ENCODE peak calls at places on chromosomes 7 and 10, in four cellular contexts. One of them, this sample, is unnamed.

GRCh38 chr10:67665491-67665890 is 30.5 kb downstream of the CTNNA3 start:
- DNase-seq in PC-9: no peak
- DNase-seq in tibial nerve: no peak
- DNase-seq in ovary: no peak
- DNase-seq in this sample: no peak

GRCh38 chr10:132272061-132272766 is 35.5 kb downstream of the STK32C start:
- DNase-seq in PC-9: no peak
- DNase-seq in tibial nerve: no peak
- DNase-seq in ovary: peak
- DNase-seq in this sample: no peak

GRCh38 chr10:69272620-69273019 is 5.7 kb upstream of the HK1 start:
- DNase-seq in PC-9: no peak
- DNase-seq in tibial nerve: no peak
- DNase-seq in ovary: no peak
- DNase-seq in this sample: no peak

GRCh38 chr7:88795553-88795952 is at the start of gene TEX47:
- DNase-seq in PC-9: no peak
- DNase-seq in tibial nerve: no peak
- DNase-seq in ovary: no peak
- DNase-seq in this sample: no peak

GRCh38 chr7:20892776-20893175 is 106.1 kb upstream of the SP8 start:
- DNase-seq in PC-9: no peak
- DNase-seq in tibial nerve: no peak
- DNase-seq in ovary: no peak
- DNase-seq in this sample: no peak

GRCh38 chr10:15630353-15630752 is 89.4 kb downstream of the ITGA8 start:
- DNase-seq in PC-9: no peak
- DNase-seq in tibial nerve: no peak
- DNase-seq in ovary: no peak
- DNase-seq in this sample: no peak

GRCh38 chr10:74760042-74760979 is 66.1 kb upstream of the KAT6B start:
- DNase-seq in PC-9: no peak
- DNase-seq in tibial nerve: no peak
- DNase-seq in ovary: no peak
- DNase-seq in this sample: no peak

GRCh38 chr10:69733791-69734261 is 67.9 kb upstream of the COL13A1 start:
- DNase-seq in PC-9: no peak
- DNase-seq in tibial nerve: no peak
- DNase-seq in ovary: no peak
- DNase-seq in this sample: no peak

GRCh38 chr7:30927040-30927439 is 15.4 kb downstream of the AQP1 start:
- DNase-seq in PC-9: no peak
- DNase-seq in tibial nerve: no peak
- DNase-seq in ovary: no peak
- DNase-seq in this sample: peak

GRCh38 chr10:49310460-49310859 is 11.5 kb downstream of the C10orf71 start:
- DNase-seq in PC-9: no peak
- DNase-seq in tibial nerve: no peak
- DNase-seq in ovary: no peak
- DNase-seq in this sample: no peak

GRCh38 chr10:67837519-67838314 is at the start of gene DNAJC12:
- DNase-seq in PC-9: no peak
- DNase-seq in tibial nerve: no peak
- DNase-seq in ovary: no peak
- DNase-seq in this sample: peak

GRCh38 chr7:484365-485101 is 35.1 kb downstream of the PDGFA start:
- DNase-seq in PC-9: no peak
- DNase-seq in tibial nerve: no peak
- DNase-seq in ovary: no peak
- DNase-seq in this sample: no peak

GRCh38 chr7:1019255-1019785 is 25.0 kb upstream of the GPR146 start:
- DNase-seq in PC-9: no peak
- DNase-seq in tibial nerve: no peak
- DNase-seq in ovary: no peak
- DNase-seq in this sample: no peak

GRCh38 chr7:46844486-46844885 is 737.4 kb downstream of the TNS3 start:
- DNase-seq in PC-9: no peak
- DNase-seq in tibial nerve: no peak
- DNase-seq in ovary: no peak
- DNase-seq in this sample: no peak

GRCh38 chr7:43083091-43083490 is 29.4 kb upstream of the HECW1 start:
- DNase-seq in PC-9: no peak
- DNase-seq in tibial nerve: no peak
- DNase-seq in ovary: no peak
- DNase-seq in this sample: no peak

GRCh38 chr10:44049301-44050015 is 335.4 kb downstream of the CXCL12 start:
- DNase-seq in PC-9: no peak
- DNase-seq in tibial nerve: no peak
- DNase-seq in ovary: no peak
- DNase-seq in this sample: no peak

GRCh38 chr7:119974972-119975371 is 298.0 kb upstream of the KCND2 start:
- DNase-seq in PC-9: no peak
- DNase-seq in tibial nerve: no peak
- DNase-seq in ovary: no peak
- DNase-seq in this sample: no peak

GRCh38 chr7:103929808-103930415 is 59.5 kb downstream of the RELN start:
- DNase-seq in PC-9: no peak
- DNase-seq in tibial nerve: no peak
- DNase-seq in ovary: no peak
- DNase-seq in this sample: no peak

GRCh38 chr7:78194609-78195008 is 396.0 kb downstream of the PHTF2 start:
- DNase-seq in PC-9: no peak
- DNase-seq in tibial nerve: no peak
- DNase-seq in ovary: no peak
- DNase-seq in this sample: no peak

GRCh38 chr7:113764401-113765035 is 154.3 kb downstream of the PPP1R3A start:
- DNase-seq in PC-9: no peak
- DNase-seq in tibial nerve: no peak
- DNase-seq in ovary: no peak
- DNase-seq in this sample: no peak

GRCh38 chr7:113763226-113763625 is 155.6 kb downstream of the PPP1R3A start:
- DNase-seq in PC-9: no peak
- DNase-seq in tibial nerve: no peak
- DNase-seq in ovary: no peak
- DNase-seq in this sample: no peak

GRCh38 chr7:113774182-113774807 is 144.5 kb downstream of the PPP1R3A start:
- DNase-seq in PC-9: peak
- DNase-seq in tibial nerve: no peak
- DNase-seq in ovary: no peak
- DNase-seq in this sample: peak

GRCh38 chr7:113770146-113770738 is 148.6 kb downstream of the PPP1R3A start:
- DNase-seq in PC-9: no peak
- DNase-seq in tibial nerve: no peak
- DNase-seq in ovary: no peak
- DNase-seq in this sample: no peak

GRCh38 chr7:113768256-113768847 is 150.5 kb downstream of the PPP1R3A start:
- DNase-seq in PC-9: no peak
- DNase-seq in tibial nerve: no peak
- DNase-seq in ovary: no peak
- DNase-seq in this sample: no peak
- TF ChIP-seq CTCF in PC-9: no peak
- TF ChIP-seq CTCF in tibial nerve: no peak
- TF ChIP-seq CTCF in ovary: no peak
- TF ChIP-seq CTCF in this sample: no peak

GRCh38 chr7:146665023-146665422 is 548.4 kb downstream of the CNTNAP2 start:
- DNase-seq in PC-9: no peak
- DNase-seq in tibial nerve: no peak
- DNase-seq in ovary: no peak
- DNase-seq in this sample: no peak

DNA sequence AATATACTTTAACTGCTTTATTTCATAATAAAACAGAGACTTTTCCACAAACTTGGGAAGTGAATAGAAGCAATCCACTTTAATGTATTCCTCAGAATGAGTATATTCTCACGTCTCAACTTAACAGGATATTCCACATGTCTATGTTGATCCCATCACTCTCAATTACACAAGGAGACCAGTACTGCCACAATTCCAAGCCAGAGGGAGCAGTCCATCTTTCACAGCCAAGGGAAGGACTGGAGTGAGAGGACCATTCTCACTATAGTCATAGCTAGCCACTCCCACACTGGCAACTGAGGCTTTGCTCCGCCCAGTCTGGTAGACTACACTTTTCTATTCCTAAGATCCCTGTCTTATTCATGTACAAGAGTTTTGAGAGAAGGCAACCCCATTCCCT is 553.9 kb downstream of the CNTNAP2 start:
- DNase-seq in PC-9: no peak
- DNase-seq in tibial nerve: no peak
- DNase-seq in ovary: no peak
- DNase-seq in this sample: no peak
- TF ChIP-seq CTCF in PC-9: no peak
- TF ChIP-seq CTCF in tibial nerve: no peak
- TF ChIP-seq CTCF in ovary: no peak
- TF ChIP-seq CTCF in this sample: no peak

GRCh38 chr7:99997545-99998137 is 17.8 kb upstream of the ZKSCAN1 start:
- DNase-seq in PC-9: no peak
- DNase-seq in tibial nerve: no peak
- DNase-seq in ovary: peak
- DNase-seq in this sample: peak
- TF ChIP-seq CTCF in PC-9: no peak
- TF ChIP-seq CTCF in tibial nerve: peak
- TF ChIP-seq CTCF in ovary: no peak
- TF ChIP-seq CTCF in this sample: peak

GRCh38 chr10:78755075-78755695 is 313.6 kb upstream of the ZMIZ1 start:
- DNase-seq in PC-9: no peak
- DNase-seq in tibial nerve: no peak
- DNase-seq in ovary: no peak
- DNase-seq in this sample: no peak

GRCh38 chr10:78758176-78758575 is 310.6 kb upstream of the ZMIZ1 start:
- DNase-seq in PC-9: no peak
- DNase-seq in tibial nerve: no peak
- DNase-seq in ovary: no peak
- DNase-seq in this sample: no peak

GRCh38 chr10:78755877-78756455 is 312.8 kb upstream of the ZMIZ1 start:
- DNase-seq in PC-9: no peak
- DNase-seq in tibial nerve: no peak
- DNase-seq in ovary: no peak
- DNase-seq in this sample: no peak

GRCh38 chr10:78757542-78757941 is 311.2 kb upstream of the ZMIZ1 start:
- DNase-seq in PC-9: no peak
- DNase-seq in tibial nerve: no peak
- DNase-seq in ovary: no peak
- DNase-seq in this sample: no peak

GRCh38 chr10:78756604-78757442 is 311.9 kb upstream of the ZMIZ1 start:
- DNase-seq in PC-9: peak
- DNase-seq in tibial nerve: peak
- DNase-seq in ovary: peak
- DNase-seq in this sample: no peak
- TF ChIP-seq CTCF in PC-9: no peak
- TF ChIP-seq CTCF in tibial nerve: no peak
- TF ChIP-seq CTCF in ovary: no peak
- TF ChIP-seq CTCF in this sample: no peak

GRCh38 chr7:11648980-11649379 is 183.0 kb downstream of the THSD7A start:
- DNase-seq in PC-9: no peak
- DNase-seq in tibial nerve: no peak
- DNase-seq in ovary: no peak
- DNase-seq in this sample: no peak
- TF ChIP-seq CTCF in PC-9: no peak
- TF ChIP-seq CTCF in tibial nerve: no peak
- TF ChIP-seq CTCF in ovary: no peak
- TF ChIP-seq CTCF in this sample: no peak

GRCh38 chr7:131581241-131582157 is 25.1 kb upstream of the PODXL start:
- DNase-seq in PC-9: no peak
- DNase-seq in tibial nerve: no peak
- DNase-seq in ovary: peak
- DNase-seq in this sample: no peak
- TF ChIP-seq CTCF in PC-9: no peak
- TF ChIP-seq CTCF in tibial nerve: no peak
- TF ChIP-seq CTCF in ovary: no peak
- TF ChIP-seq CTCF in this sample: no peak

GRCh38 chr10:17851611-17852010 is 42.5 kb downstream of the MRC1 start:
- DNase-seq in PC-9: no peak
- DNase-seq in tibial nerve: peak
- DNase-seq in ovary: no peak
- DNase-seq in this sample: no peak

GRCh38 chr10:17848646-17849045 is 39.5 kb downstream of the MRC1 start:
- DNase-seq in PC-9: no peak
- DNase-seq in tibial nerve: no peak
- DNase-seq in ovary: no peak
- DNase-seq in this sample: no peak

GRCh38 chr10:17850526-17850925 is 41.4 kb downstream of the MRC1 start:
- DNase-seq in PC-9: no peak
- DNase-seq in tibial nerve: no peak
- DNase-seq in ovary: no peak
- DNase-seq in this sample: no peak

GRCh38 chr10:17847586-17848296 is 38.6 kb downstream of the MRC1 start:
- DNase-seq in PC-9: no peak
- DNase-seq in tibial nerve: no peak
- DNase-seq in ovary: no peak
- DNase-seq in this sample: no peak
- TF ChIP-seq CTCF in PC-9: peak
- TF ChIP-seq CTCF in tibial nerve: peak
- TF ChIP-seq CTCF in ovary: peak
- TF ChIP-seq CTCF in this sample: no peak

GRCh38 chr10:23198940-23199767 is 7.0 kb downstream of the PTF1A start:
- DNase-seq in PC-9: no peak
- DNase-seq in tibial nerve: no peak
- DNase-seq in ovary: no peak
- DNase-seq in this sample: no peak
- TF ChIP-seq CTCF in PC-9: no peak
- TF ChIP-seq CTCF in tibial nerve: no peak
- TF ChIP-seq CTCF in ovary: no peak
- TF ChIP-seq CTCF in this sample: no peak

This sample was measured in GM13976.